ENCODE peak calls at places on chromosomes 13 and 19, in five cellular contexts. V is CD8-positive, alpha-beta memory T cell; W is CD8-positive, alpha-beta T cell; C is neural progenitor cell; F is mesenchymal stem cell. M is an unnamed sample.

GRCh38 chr13:72145383-72145782 is 278.4 kb upstream of the DACH1 start:
- DNase-seq in V (no peak), W (no peak), C (no peak), F (peak; percentile 7), M (no peak)

GRCh38 chr13:105979586-105979985 is 555.9 kb downstream of the EFNB2 start:
- DNase-seq in V (no peak), W (no peak), C (peak; percentile 30), F (peak; percentile 18), M (no peak)

GRCh38 chr13:79336971-79337370 is 69.1 kb downstream of the RBM26 start:
- DNase-seq in V (no peak), W (no peak), C (no peak), F (no peak), M (no peak)

GRCh38 chr19:38676023-38676877 is 28.8 kb downstream of the ACTN4 start:
- DNase-seq in V (no peak), W (no peak), C (no peak), F (peak; percentile 94), M (no peak)

GRCh38 chr19:35404879-35405622 is 34.2 kb downstream of the GPR42 start:
- DNase-seq in V (no peak), W (no peak), C (peak; percentile 39), F (peak; percentile 90), M (peak; percentile 17)

GRCh38 chr19:32404939-32405430 is 585 bp upstream of the DPY19L3 start:
- DNase-seq in V (no peak), W (no peak), C (peak; percentile 84), F (no peak), M (peak; percentile 73)

GRCh38 chr19:33441277-33441699 is 67.8 kb downstream of the CEBPG start:
- DNase-seq in V (no peak), W (no peak), C (no peak), F (no peak), M (peak; percentile 18)

GRCh38 chr19:2678043-2678671 is 24.3 kb downstream of the GNG7 start:
- DNase-seq in V (no peak), W (no peak), C (no peak), F (no peak), M (no peak)

GRCh38 chr13:50129065-50129922 is 114.0 kb downstream of the KCNRG start:
- DNase-seq in V (no peak), W (no peak), C (peak; percentile 51), F (peak; percentile 23), M (no peak)

GRCh38 chr13:51502206-51502651 is 49.4 kb upstream of the INTS6 start:
- DNase-seq in V (no peak), W (no peak), C (no peak), F (peak; percentile 28), M (no peak)

GRCh38 chr13:23020246-23020843 is 160.4 kb upstream of the SGCG start:
- DNase-seq in V (no peak), W (no peak), C (peak; percentile 76), F (peak; percentile 40), M (peak; percentile 32)

GRCh38 chr19:40348961-40349507 is 539 bp downstream of the PLD3 start:
- DNase-seq in V (no peak), W (no peak), C (peak; percentile 39), F (peak; percentile 77), M (no peak)

GRCh38 chr19:29530549-29531457 is 5.0 kb downstream of the VSTM2B start:
- DNase-seq in V (no peak), W (no peak), C (peak; percentile 54), F (no peak), M (no peak)

GRCh38 chr13:35892837-35893814 is 238.1 kb downstream of the DCLK1 start:
- DNase-seq in V (no peak), W (no peak), C (no peak), F (no peak), M (no peak)

GRCh38 chr13:33743438-33744368 is 74.2 kb upstream of the RFC3 start:
- DNase-seq in V (no peak), W (no peak), C (no peak), F (no peak), M (no peak)

GRCh38 chr13:36528105-36528504 is 95.8 kb downstream of the CCNA1 start:
- DNase-seq in V (no peak), W (no peak), C (no peak), F (no peak), M (no peak)

GRCh38 chr19:1266818-1267440 is 2.2 kb upstream of the CIRBP start:
- DNase-seq in V (peak; percentile 69), W (no peak), C (peak; percentile 79), F (no peak), M (no peak)

GRCh38 chr13:31167490-31167889 is 5.8 kb upstream of the HSPH1 start:
- DNase-seq in V (no peak), W (no peak), C (no peak), F (no peak), M (no peak)

GRCh38 chr19:10769533-10770491 is 51.9 kb downstream of the DNM2 start:
- DNase-seq in V (no peak), W (no peak), C (peak; percentile 50), F (peak; percentile 75), M (peak; percentile 70)

GRCh38 chr13:23898101-23898500 is 799 bp upstream of the C1QTNF9B start:
- DNase-seq in V (no peak), W (no peak), C (no peak), F (peak; percentile 78), M (no peak)

GRCh38 chr19:16594131-16594586 is 21.9 kb upstream of the SLC35E1 start:
- DNase-seq in V (peak; percentile 59), W (no peak), C (no peak), F (no peak), M (no peak)

GRCh38 chr19:53892981-53893325 is 11.0 kb downstream of the PRKCG start:
- DNase-seq in V (no peak), W (no peak), C (peak; percentile 84), F (no peak), M (no peak)

GRCh38 chr19:10321874-10322835 is 6.3 kb upstream of the FDX2 start:
- DNase-seq in V (no peak), W (no peak), C (no peak), F (no peak), M (no peak)

GRCh38 chr13:83221813-83222241 is 660.4 kb downstream of the SLITRK1 start:
- DNase-seq in V (no peak), W (no peak), C (no peak), F (no peak), M (no peak)

GRCh38 chr13:36453518-36453917 is 21.2 kb downstream of the CCNA1 start:
- DNase-seq in V (no peak), W (no peak), C (peak; percentile 45), F (peak; percentile 13), M (no peak)

GRCh38 chr19:48135411-48135810 is 24.8 kb upstream of the PLA2G4C start:
- DNase-seq in V (no peak), W (no peak), C (no peak), F (no peak), M (no peak)

GRCh38 chr19:18899624-18900560 is 3.9 kb upstream of the CERS1 start:
- DNase-seq in V (no peak), W (no peak), C (no peak), F (no peak), M (no peak)

GRCh38 chr13:51895906-51896888 is 34.4 kb downstream of the CCDC70 start:
- DNase-seq in V (no peak), W (no peak), C (peak; percentile 74), F (peak; percentile 64), M (peak; percentile 38)

GRCh38 chr13:78238911-78239310 is 320.3 kb upstream of the EDNRB start:
- DNase-seq in V (no peak), W (no peak), C (no peak), F (no peak), M (no peak)

GRCh38 chr13:112521073-112521685 is 66.8 kb downstream of the TUBGCP3 start:
- DNase-seq in V (no peak), W (no peak), C (no peak), F (no peak), M (no peak)

DNA sequence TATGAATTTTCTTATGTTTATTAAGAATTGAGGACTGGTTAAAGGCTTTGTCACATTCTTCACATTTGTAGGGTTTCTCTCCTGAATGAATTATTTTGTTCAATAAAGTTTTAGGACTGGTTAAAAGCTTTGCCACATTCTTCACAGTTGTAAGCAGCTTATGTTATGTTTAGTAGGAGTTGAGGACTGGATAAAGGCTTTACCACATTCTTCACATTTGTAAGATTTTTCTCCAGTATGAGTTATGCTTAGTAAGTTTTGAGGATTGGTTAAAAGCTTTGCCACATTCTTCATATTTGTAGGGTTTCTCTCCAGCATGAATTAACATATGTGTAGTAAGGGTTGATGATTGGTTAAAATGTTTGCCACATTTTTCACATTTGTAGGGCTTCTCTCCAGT is 79.8 kb downstream of the ZNF431 start:
- DNase-seq in V (no peak), W (no peak), C (no peak), F (no peak), M (no peak)
- H3K27ac ChIP-seq in V (no peak overlapping the region), W (no peak overlapping the region), C (peak overlapping the region; percentile 53), F (no peak overlapping the region), M (no peak overlapping the region)

GRCh38 chr13:114128624-114129522 is 3.5 kb downstream of the RASA3 start:
- DNase-seq in V (peak; percentile 80), W (peak; percentile 57), C (no peak), F (peak; percentile 98), M (no peak)
- H3K4me3 ChIP-seq in V (peak overlapping the region; percentile 89), W (peak overlapping the region; percentile 96), C (no peak overlapping the region), F (peak overlapping the region; percentile 33), M (no peak overlapping the region)

GRCh38 chr13:73702419-73703071 is 431.7 kb downstream of the KLF12 start:
- DNase-seq in V (no peak), W (no peak), C (no peak), F (no peak), M (no peak)
- H3K27ac ChIP-seq in V (no peak overlapping the region), W (peak overlapping the region; percentile 47), C (no peak overlapping the region), F (no peak overlapping the region), M (no peak overlapping the region)

GRCh38 chr13:88704600-88705275 is 1033.6 kb downstream of the SLITRK5 start:
- DNase-seq in V (no peak), W (no peak), C (no peak), F (peak; percentile 6), M (no peak)
- H3K4me3 ChIP-seq in V (no peak overlapping the region), W (no peak overlapping the region), C (no peak overlapping the region), F (no peak overlapping the region), M (no peak overlapping the region)

GRCh38 chr13:46063292-46063691 is 10.7 kb upstream of the ZC3H13 start:
- DNase-seq in V (no peak), W (no peak), C (no peak), F (no peak), M (no peak)
- H3K27ac ChIP-seq in V (no peak overlapping the region), W (no peak overlapping the region), C (no peak overlapping the region), F (no peak overlapping the region), M (no peak overlapping the region)

M was measured in dorsolateral prefrontal cortex.